ENCODE peak calls at places on chromosome 22, in eight cellular contexts. C, L, W, G, H, S, B and P are unnamed samples.

GRCh38 chr22:40345801-40346177 is 511 bp upstream of the ADSL start:
- DNase-seq in C (peak), L (peak), W (no peak), G (peak), H (peak), S (peak), B (no peak), P (peak)

GRCh38 chr22:34567367-34567766 is 498.6 kb upstream of the ISX start:
- DNase-seq in C (no peak), L (no peak), W (no peak), G (no peak), H (no peak), S (no peak), B (no peak), P (no peak)

GRCh38 chr22:19868333-19868732 is 13.7 kb upstream of the GNB1L start:
- DNase-seq in C (peak), L (no peak), W (no peak), G (no peak), H (no peak), S (no peak), B (no peak), P (no peak)

GRCh38 chr22:44623771-44624510 is 78.1 kb upstream of the PRR5 start:
- DNase-seq in C (peak), L (peak), W (no peak), G (no peak), H (no peak), S (no peak), B (no peak), P (peak)

GRCh38 chr22:36961626-36962025 is 48.2 kb downstream of the CSF2RB start:
- DNase-seq in C (no peak), L (no peak), W (no peak), G (no peak), H (no peak), S (no peak), B (no peak), P (no peak)

GRCh38 chr22:17865183-17866055 is 91.2 kb upstream of the BID start:
- DNase-seq in C (no peak), L (no peak), W (no peak), G (no peak), H (no peak), S (no peak), B (no peak), P (no peak)

GRCh38 chr22:17087176-17088131 is 2.7 kb downstream of the IL17RA start:
- DNase-seq in C (peak), L (peak), W (no peak), G (no peak), H (no peak), S (peak), B (no peak), P (no peak)

GRCh38 chr22:36365020-36365411 is 22.8 kb downstream of the MYH9 start:
- DNase-seq in C (peak), L (peak), W (peak), G (peak), H (no peak), S (peak), B (no peak), P (no peak)

GRCh38 chr22:30204015-30204741 is 42.4 kb downstream of the LIF start:
- DNase-seq in C (no peak), L (peak), W (no peak), G (no peak), H (no peak), S (peak), B (no peak), P (no peak)

GRCh38 chr22:21032843-21033688 is 705 bp upstream of the SLC7A4 start:
- DNase-seq in C (no peak), L (no peak), W (no peak), G (no peak), H (no peak), S (no peak), B (no peak), P (no peak)

GRCh38 chr22:31446208-31446607 is 43.4 kb downstream of the EIF4ENIF1 start:
- DNase-seq in C (no peak), L (no peak), W (no peak), G (no peak), H (no peak), S (no peak), B (no peak), P (no peak)

GRCh38 chr22:43208703-43209522 is 22.0 kb upstream of the TTLL12 start:
- DNase-seq in C (no peak), L (no peak), W (no peak), G (no peak), H (no peak), S (no peak), B (no peak), P (no peak)

GRCh38 chr22:29072193-29072978 is 449 bp upstream of the KREMEN1 start:
- DNase-seq in C (peak), L (peak), W (peak), G (peak), H (peak), S (peak), B (peak), P (peak)

GRCh38 chr22:37643225-37643847 is 3.9 kb downstream of the SH3BP1 start:
- DNase-seq in C (peak), L (peak), W (peak), G (peak), H (peak), S (peak), B (peak), P (peak)

GRCh38 chr22:17924735-17925727 is 99.3 kb downstream of the MICAL3 start:
- DNase-seq in C (no peak), L (no peak), W (no peak), G (no peak), H (no peak), S (no peak), B (no peak), P (peak)

GRCh38 chr22:48491451-48491941 is 1336.2 kb downstream of the BRD1 start:
- DNase-seq in C (no peak), L (no peak), W (no peak), G (no peak), H (no peak), S (no peak), B (no peak), P (no peak)

GRCh38 chr22:36395061-36395849 is 7.5 kb upstream of the MYH9 start:
- DNase-seq in C (no peak), L (no peak), W (no peak), G (no peak), H (no peak), S (no peak), B (no peak), P (no peak)

GRCh38 chr22:32576553-32577255 is 102.1 kb downstream of the FBXO7 start:
- DNase-seq in C (no peak), L (no peak), W (no peak), G (no peak), H (no peak), S (no peak), B (no peak), P (no peak)

GRCh38 chr22:25627271-25627848 is 62.9 kb downstream of the GRK3 start:
- DNase-seq in C (no peak), L (no peak), W (no peak), G (no peak), H (no peak), S (no peak), B (no peak), P (no peak)

GRCh38 chr22:44888491-44888941 is 121.3 kb downstream of the PHF21B start:
- DNase-seq in C (no peak), L (no peak), W (no peak), G (no peak), H (no peak), S (no peak), B (no peak), P (no peak)

GRCh38 chr22:35705141-35705540 is 12.5 kb upstream of the APOL5 start:
- DNase-seq in C (no peak), L (peak), W (no peak), G (peak), H (no peak), S (no peak), B (no peak), P (no peak)

GRCh38 chr22:19872779-19873137 is 18.1 kb upstream of the GNB1L start:
- DNase-seq in C (peak), L (no peak), W (no peak), G (no peak), H (no peak), S (no peak), B (no peak), P (peak)

GRCh38 chr22:50307891-50308596 is 598 bp upstream of the PLXNB2 start:
- DNase-seq in C (no peak), L (no peak), W (no peak), G (no peak), H (no peak), S (no peak), B (no peak), P (no peak)

GRCh38 chr22:19240813-19241592 is 50.5 kb downstream of the CLTCL1 start:
- DNase-seq in C (no peak), L (no peak), W (no peak), G (no peak), H (no peak), S (no peak), B (no peak), P (no peak)

GRCh38 chr22:38725900-38726655 is 20.3 kb downstream of the GTPBP1 start:
- DNase-seq in C (peak), L (no peak), W (no peak), G (no peak), H (no peak), S (no peak), B (no peak), P (no peak)

GRCh38 chr22:22917377-22917776 is 29.8 kb downstream of the IGLL5 start:
- DNase-seq in C (no peak), L (no peak), W (no peak), G (no peak), H (no peak), S (no peak), B (no peak), P (no peak)

GRCh38 chr22:48960576-48960975 is 867.1 kb downstream of the BRD1 start:
- DNase-seq in C (no peak), L (no peak), W (no peak), G (no peak), H (no peak), S (no peak), B (no peak), P (no peak)

GRCh38 chr22:37431811-37432707 is 4.8 kb upstream of the ELFN2 start:
- DNase-seq in C (no peak), L (peak), W (no peak), G (peak), H (no peak), S (peak), B (no peak), P (no peak)

GRCh38 chr22:35721954-35722353 is 4.3 kb downstream of the APOL5 start:
- DNase-seq in C (no peak), L (no peak), W (no peak), G (no peak), H (no peak), S (no peak), B (no peak), P (no peak)

GRCh38 chr22:30538280-30538679 is 8.3 kb downstream of the SEC14L6 start:
- DNase-seq in C (no peak), L (peak), W (no peak), G (no peak), H (no peak), S (no peak), B (no peak), P (no peak)

GRCh38 chr22:26374645-26375044 is 54.4 kb upstream of the ASPHD2 start:
- DNase-seq in C (no peak), L (no peak), W (no peak), G (no peak), H (no peak), S (no peak), B (no peak), P (no peak)

GRCh38 chr22:35154937-35155387 is 89.0 kb downstream of the ISX start:
- DNase-seq in C (no peak), L (peak), W (no peak), G (peak), H (no peak), S (peak), B (no peak), P (peak)

GRCh38 chr22:20268350-20269012 is 363 bp upstream of the RTN4R start:
- DNase-seq in C (peak), L (peak), W (peak), G (no peak), H (no peak), S (peak), B (peak), P (peak)

GRCh38 chr22:37546436-37547248 is 13.6 kb upstream of the CDC42EP1 start:
- DNase-seq in C (no peak), L (peak), W (no peak), G (no peak), H (peak), S (no peak), B (peak), P (no peak)

GRCh38 chr22:43255299-43255698 is 68.4 kb upstream of the TTLL12 start:
- DNase-seq in C (no peak), L (no peak), W (no peak), G (no peak), H (no peak), S (no peak), B (no peak), P (no peak)

GRCh38 chr22:42229455-42230149 is 40.9 kb downstream of the TCF20 start:
- DNase-seq in C (no peak), L (no peak), W (no peak), G (no peak), H (no peak), S (no peak), B (no peak), P (no peak)

GRCh38 chr22:45904236-45904635 is 72.7 kb downstream of the WNT7B start:
- DNase-seq in C (no peak), L (no peak), W (no peak), G (no peak), H (no peak), S (no peak), B (no peak), P (no peak)

GRCh38 chr22:17896552-17896951 is 122.3 kb upstream of the BID start:
- DNase-seq in C (no peak), L (peak), W (no peak), G (no peak), H (no peak), S (no peak), B (peak), P (no peak)